ENCODE peak calls at places on chromosomes 13 and 19, in ten cellular contexts. U is fibroblast of lung; W is colonic mucosa; O is effector memory CD4-positive, alpha-beta T cell; V is GM12878; D is astrocyte; N is prostate gland; R is right lobe of liver; Y is uterus; Q is aorta. I is an unnamed sample.

GRCh38 chr13:35720690-35721554 is 244.4 kb upstream of the MAB21L1 start:
- DNase-seq in U (peak; percentile 39), W (peak; percentile 53), O (no peak), V (no peak), D (no peak), N (peak; percentile 19), R (no peak), Y (peak; percentile 56), Q (no peak), I (peak; percentile 35)

GRCh38 chr13:77530870-77531269 is 4.6 kb upstream of the SCEL start:
- DNase-seq in U (no peak), W (no peak), O (no peak), V (no peak), D (no peak), N (no peak), R (no peak), Y (no peak), Q (no peak), I (no peak)

GRCh38 chr13:62512194-62513141 is 1096.8 kb upstream of the PCDH20 start:
- DNase-seq in U (peak; percentile 1), W (peak; percentile 18), O (no peak), V (peak; percentile 24), D (no peak), N (no peak), R (peak; percentile 32), Y (no peak), Q (peak; percentile 47), I (peak; percentile 55)

GRCh38 chr13:27041341-27041740 is 130.3 kb downstream of the USP12 start:
- DNase-seq in U (no peak), W (no peak), O (no peak), V (no peak), D (no peak), N (no peak), R (no peak), Y (no peak), Q (no peak), I (no peak)

GRCh38 chr13:70630247-70630646 is 522.0 kb upstream of the KLHL1 start:
- DNase-seq in U (no peak), W (no peak), O (no peak), V (no peak), D (no peak), N (no peak), R (no peak), Y (no peak), Q (no peak), I (peak; percentile 20)

GRCh38 chr13:39415403-39415802 is 187.6 kb downstream of the LHFPL6 start:
- DNase-seq in U (peak; percentile 47), W (peak; percentile 20), O (no peak), V (no peak), D (no peak), N (peak; percentile 23), R (no peak), Y (peak; percentile 53), Q (no peak), I (no peak)

GRCh38 chr19:56348289-56348877 is 33.7 kb upstream of the ZSCAN5A start:
- DNase-seq in U (no peak), W (no peak), O (no peak), V (no peak), D (no peak), N (no peak), R (no peak), Y (no peak), Q (no peak), I (no peak)

GRCh38 chr13:80037505-80037888 is 303.4 kb downstream of the SPRY2 start:
- DNase-seq in U (peak; percentile 95), W (no peak), O (no peak), V (no peak), D (peak; percentile 93), N (no peak), R (no peak), Y (no peak), Q (no peak), I (no peak)

GRCh38 chr13:79062291-79062690 is 343.8 kb downstream of the RBM26 start:
- DNase-seq in U (no peak), W (no peak), O (no peak), V (no peak), D (no peak), N (no peak), R (no peak), Y (no peak), Q (no peak), I (no peak)

GRCh38 chr19:918152-918437 is 962 bp downstream of the KISS1R start:
- DNase-seq in U (no peak), W (no peak), O (no peak), V (no peak), D (no peak), N (no peak), R (no peak), Y (no peak), Q (no peak), I (no peak)

GRCh38 chr19:919157-920050 is 2.3 kb downstream of the KISS1R start:
- DNase-seq in U (no peak), W (no peak), O (no peak), V (no peak), D (no peak), N (no peak), R (no peak), Y (no peak), Q (peak; percentile 77), I (no peak)

GRCh38 chr19:917323-918151 is at the start of gene KISS1R:
- DNase-seq in U (no peak), W (no peak), O (no peak), V (no peak), D (no peak), N (no peak), R (no peak), Y (no peak), Q (peak; percentile 82), I (no peak)

GRCh38 chr19:918481-919156 is 1.5 kb downstream of the KISS1R start:
- DNase-seq in U (no peak), W (no peak), O (no peak), V (no peak), D (no peak), N (no peak), R (no peak), Y (no peak), Q (peak; percentile 70), I (no peak)

DNA sequence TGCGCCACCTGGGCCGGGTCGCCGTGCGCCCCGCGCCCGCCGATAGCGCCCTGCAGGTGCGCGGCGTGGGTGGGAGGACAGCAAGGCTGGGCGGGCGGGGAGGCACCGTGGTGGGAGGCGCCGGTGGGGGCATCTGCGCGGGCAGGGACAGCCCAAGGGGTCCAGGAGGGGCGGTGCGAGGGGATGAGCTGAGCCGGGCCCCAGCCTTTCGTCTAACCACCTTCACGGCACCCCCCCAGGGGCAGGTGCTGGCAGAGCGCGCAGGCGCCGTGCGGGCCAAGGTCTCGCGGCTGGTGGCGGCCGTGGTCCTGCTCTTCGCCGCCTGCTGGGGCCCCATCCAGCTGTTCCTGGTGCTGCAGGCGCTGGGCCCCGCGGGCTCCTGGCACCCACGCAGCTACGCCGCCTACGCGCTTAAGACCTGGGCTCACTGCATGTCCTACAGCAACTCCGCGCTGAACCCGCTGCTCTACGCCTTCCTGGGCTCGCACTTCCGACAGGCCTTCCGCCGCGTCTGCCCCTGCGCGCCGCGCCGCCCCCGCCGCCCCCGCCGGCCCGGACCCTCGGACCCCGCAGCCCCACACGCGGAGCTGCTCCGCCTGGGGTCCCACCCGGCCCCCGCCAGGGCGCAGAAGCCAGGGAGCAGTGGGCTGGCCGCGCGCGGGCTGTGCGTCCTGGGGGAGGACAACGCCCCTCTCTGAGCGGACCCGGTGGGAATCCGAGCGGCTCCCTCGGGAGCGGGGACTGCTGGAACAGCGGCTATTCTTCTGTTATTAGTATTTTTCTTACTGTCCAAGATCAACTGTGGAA is 3.1 kb downstream of the KISS1R start:
- DNase-seq in U (no peak), W (no peak), O (peak; percentile 45), V (no peak), D (no peak), N (no peak), R (no peak), Y (no peak), Q (peak; percentile 79), I (no peak)
- H3K4me3 ChIP-seq in U (no peak overlapping the region), W (peak overlapping the region; percentile 19), O (peak overlapping the region; percentile 45), V (peak overlapping the region; percentile 64), D (no peak overlapping the region), N (no peak overlapping the region), R (no peak overlapping the region), Y (no peak overlapping the region), Q (no peak overlapping the region), I (peak overlapping the region; percentile 5)

DNA sequence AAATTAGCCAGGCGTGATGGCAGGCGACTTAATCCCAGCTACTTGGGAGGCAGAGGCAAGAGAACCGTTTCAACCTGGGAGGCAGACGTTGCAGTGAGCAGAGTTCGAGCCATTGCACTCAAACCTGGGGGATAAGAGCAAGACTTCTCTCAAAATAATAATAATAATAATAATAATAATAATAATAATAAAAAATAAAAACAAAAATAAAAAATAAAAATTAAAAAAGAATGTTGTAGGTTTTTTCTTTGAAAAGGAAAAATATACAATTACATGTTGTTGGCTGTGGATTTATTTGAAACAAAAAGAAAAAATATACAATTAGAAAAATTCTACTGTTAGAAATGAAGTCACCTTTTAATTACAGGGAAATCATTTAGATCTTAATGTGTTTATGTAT is 11.5 kb upstream of the PRODH2 start:
- DNase-seq in U (no peak), W (no peak), O (no peak), V (no peak), D (no peak), N (no peak), R (no peak), Y (no peak), Q (no peak), I (no peak)
- H3K27me3 ChIP-seq in U (no peaks in the 10 kb centered on the region), W (no peaks in the 10 kb centered on the region), O (no peaks in the 10 kb centered on the region), V (no peaks in the 10 kb centered on the region), D (no peaks in the 10 kb centered on the region), N (no peaks in the 10 kb centered on the region), R (no peaks in the 10 kb centered on the region), Y (no peaks in the 10 kb centered on the region), Q (no peaks in the 10 kb centered on the region), I (no peaks in the 10 kb centered on the region)

DNA sequence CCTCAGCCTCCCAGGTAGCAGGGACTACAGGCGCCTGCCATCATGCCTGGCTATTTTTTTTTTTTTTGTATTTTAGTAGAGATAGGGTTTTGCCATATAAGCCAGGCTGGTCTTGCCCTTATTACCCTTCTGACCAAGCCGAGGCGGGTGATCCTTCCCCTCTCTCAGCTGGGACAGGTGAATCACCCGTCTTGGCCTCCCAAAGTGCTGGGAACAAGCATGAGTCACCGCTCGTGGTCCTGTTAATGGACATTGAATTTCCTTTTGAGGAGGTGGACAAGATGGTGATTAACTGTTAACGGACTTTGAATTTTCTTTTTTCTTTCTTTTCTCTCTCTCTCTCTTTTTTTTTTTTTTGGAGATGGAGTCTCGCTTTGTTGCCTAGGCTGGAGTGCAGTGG is 10.6 kb downstream of the CD70 start:
- DNase-seq in U (peak; percentile 92), W (no peak), O (no peak), V (no peak), D (peak; percentile 89), N (no peak), R (no peak), Y (no peak), Q (no peak), I (no peak)
- H3K4me1 ChIP-seq in U (no peaks in the 10 kb centered on the region), W (no peaks in the 10 kb centered on the region), O (no peaks in the 10 kb centered on the region), V (peaks cover 50% of the 10 kb centered on the region), D (no peaks in the 10 kb centered on the region), N (no peaks in the 10 kb centered on the region), R (no peaks in the 10 kb centered on the region), Y (no peaks in the 10 kb centered on the region), Q (no peaks in the 10 kb centered on the region), I (no peaks in the 10 kb centered on the region)

DNA sequence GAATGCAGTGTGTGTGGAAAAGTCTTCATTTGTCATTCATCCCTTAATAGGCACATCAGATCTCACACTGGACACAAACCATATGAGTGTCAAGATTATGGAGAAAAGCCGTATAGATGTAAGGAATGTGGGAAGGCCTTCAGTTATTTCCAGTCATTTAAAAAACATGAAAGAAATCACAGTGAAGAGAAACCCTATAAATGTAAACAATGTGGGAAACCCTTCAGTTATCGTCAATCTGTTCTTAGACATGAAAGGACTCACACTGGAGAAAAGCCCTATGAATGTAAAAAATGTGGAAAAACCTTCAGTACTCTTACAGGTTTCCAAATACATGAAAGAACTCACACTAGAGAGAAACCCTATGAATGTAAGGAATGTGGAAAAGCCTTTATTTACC is 45.3 kb downstream of the ZNF136 start:
- DNase-seq in U (no peak), W (no peak), O (no peak), V (no peak), D (no peak), N (no peak), R (no peak), Y (no peak), Q (no peak), I (no peak)
- H3K4me3 ChIP-seq in U (no peak overlapping the region), W (no peak overlapping the region), O (no peak overlapping the region), V (no peak overlapping the region), D (no peak overlapping the region), N (no peak overlapping the region), R (no peak overlapping the region), Y (no peak overlapping the region), Q (no peak overlapping the region), I (no peak overlapping the region)